ENCODE peak calls at places on chromosomes 1 and 21, in nine cellular contexts. P, I, T, R, Y, B, E, N and X are unnamed samples.

GRCh38 chr21:33936221-33937038 is 20.8 kb upstream of the ATP5PO start:
- DNase-seq in E (no peak), Y (no peak), N (no peak), B (no peak), R (peak), P (no peak), I (no peak), T (no peak), X (no peak)

GRCh38 chr1:54583307-54583686 is 35.3 kb downstream of the ACOT11 start:
- DNase-seq in Y (no peak), T (peak), R (no peak), B (no peak), E (no peak), N (no peak), I (no peak), P (no peak), X (no peak)

GRCh38 chr1:220748091-220748934 is at the start of gene MTARC2:
- DNase-seq in E (peak), I (peak), Y (peak), T (peak), R (peak), N (peak), P (peak), B (peak), X (peak)

GRCh38 chr1:9455487-9456237 is 83.6 kb upstream of the SLC25A33 start:
- DNase-seq in T (peak), B (peak), R (peak), Y (no peak), N (peak), E (peak), P (peak), I (peak), X (peak)

GRCh38 chr21:42338730-42339715 is 11.8 kb downstream of the TFF2 start:
- DNase-seq in P (no peak), I (no peak), B (no peak), N (no peak), Y (no peak), E (no peak), T (no peak), R (no peak), X (peak)

GRCh38 chr1:34262921-34263320 is 86.2 kb downstream of the C1orf94 start:
- DNase-seq in T (no peak), I (no peak), B (no peak), N (no peak), Y (no peak), P (no peak), R (no peak), E (no peak), X (no peak)

GRCh38 chr1:155178441-155179106 is 4.9 kb downstream of the TRIM46 start:
- DNase-seq in P (no peak), R (no peak), T (no peak), I (peak), N (no peak), E (no peak), Y (no peak), B (no peak), X (peak)

GRCh38 chr1:9280015-9280860 is 12.5 kb upstream of the SPSB1 start:
- DNase-seq in I (peak), P (no peak), E (peak), Y (peak), B (peak), T (peak), N (peak), R (no peak), X (no peak)

GRCh38 chr1:220235462-220235861 is 36.8 kb downstream of the RAB3GAP2 start:
- DNase-seq in I (no peak), E (no peak), R (no peak), Y (peak), B (no peak), N (no peak), T (no peak), P (no peak), X (no peak)

GRCh38 chr1:41844255-41844654 is 74.5 kb downstream of the HIVEP3 start:
- DNase-seq in B (no peak), P (no peak), I (no peak), R (no peak), N (no peak), Y (no peak), E (no peak), T (no peak), X (no peak)

GRCh38 chr1:26540346-26540745 is 10.8 kb downstream of the RPS6KA1 start:
- DNase-seq in P (no peak), B (no peak), E (no peak), R (no peak), Y (no peak), T (no peak), I (no peak), N (no peak), X (no peak)

GRCh38 chr1:232150770-232151548 is 479.0 kb downstream of the SIPA1L2 start:
- DNase-seq in N (peak), E (no peak), B (no peak), T (no peak), R (no peak), P (no peak), Y (peak), I (no peak), X (no peak)

GRCh38 chr1:42806593-42806992 is 10.3 kb upstream of the ERMAP start:
- DNase-seq in P (no peak), B (no peak), T (no peak), Y (no peak), E (no peak), R (no peak), N (no peak), I (no peak), X (no peak)

GRCh38 chr1:228367798-228368791 is 38.5 kb downstream of the TRIM11 start:
- DNase-seq in N (no peak), I (no peak), B (no peak), E (no peak), P (peak), Y (peak), R (no peak), T (peak), X (peak)

GRCh38 chr1:89821322-89822108 is 683 bp downstream of the LRRC8D start:
- DNase-seq in R (peak), B (no peak), E (no peak), P (peak), N (peak), T (peak), I (peak), Y (no peak), X (peak)

GRCh38 chr1:9652379-9653194 is 1.1 kb downstream of the PIK3CD start:
- DNase-seq in Y (no peak), N (no peak), T (peak), I (peak), P (no peak), B (no peak), E (peak), R (peak), X (no peak)

GRCh38 chr1:97158704-97159103 is 437.1 kb downstream of the PTBP2 start:
- DNase-seq in R (no peak), I (no peak), T (no peak), B (no peak), N (no peak), P (no peak), E (no peak), Y (no peak), X (no peak)

GRCh38 chr21:31366825-31367224 is 22.8 kb upstream of the TIAM1 start:
- DNase-seq in E (peak), T (no peak), R (no peak), P (no peak), N (no peak), B (peak), I (no peak), Y (peak), X (no peak)

GRCh38 chr1:246669659-246670058 is 54.5 kb upstream of the SCCPDH start:
- DNase-seq in Y (no peak), E (no peak), R (no peak), I (no peak), B (no peak), N (no peak), T (no peak), P (no peak), X (no peak)

GRCh38 chr1:18940303-18941020 is 16.0 kb downstream of the IFFO2 start:
- DNase-seq in P (no peak), T (no peak), E (peak), N (no peak), R (no peak), Y (peak), I (no peak), B (no peak), X (no peak)

GRCh38 chr1:76961181-76961580 is 93.9 kb downstream of the ST6GALNAC5 start:
- DNase-seq in B (no peak), R (no peak), E (no peak), N (no peak), I (no peak), Y (no peak), P (no peak), T (no peak), X (no peak)

GRCh38 chr1:208864366-208864965 is 620.3 kb upstream of the PLXNA2 start:
- DNase-seq in Y (no peak), E (no peak), N (no peak), B (no peak), I (no peak), T (no peak), P (no peak), R (no peak), X (no peak)

DNA sequence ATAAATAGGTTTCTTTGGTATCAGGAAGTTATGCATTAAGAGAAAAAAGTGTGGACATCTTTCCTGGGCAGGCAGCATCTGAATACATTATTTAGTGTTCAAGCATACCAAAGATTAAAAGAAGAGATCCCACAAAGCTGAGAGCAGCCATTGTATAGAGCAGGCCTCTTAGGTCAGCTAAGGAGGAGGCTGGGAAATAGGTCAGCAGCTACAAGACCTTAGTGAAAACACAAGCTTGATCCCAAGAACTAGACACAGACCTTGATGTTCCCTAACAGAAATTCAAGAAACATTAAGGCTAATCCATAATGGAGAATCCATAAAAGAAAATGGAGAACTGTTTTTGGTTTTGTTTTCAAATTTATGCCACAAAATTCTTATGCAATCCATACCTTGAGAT is 135.3 kb upstream of the DPT start:
- DNase-seq in N (no peak), I (no peak), T (no peak), P (no peak), E (no peak), B (no peak), R (no peak), Y (no peak), X (no peak)
- TF ChIP-seq CTCF in N (no peak), I (no peak), T (no peak), P (no peak), E (no peak), B (no peak), R (no peak), Y (no peak), X (no peak)

DNA sequence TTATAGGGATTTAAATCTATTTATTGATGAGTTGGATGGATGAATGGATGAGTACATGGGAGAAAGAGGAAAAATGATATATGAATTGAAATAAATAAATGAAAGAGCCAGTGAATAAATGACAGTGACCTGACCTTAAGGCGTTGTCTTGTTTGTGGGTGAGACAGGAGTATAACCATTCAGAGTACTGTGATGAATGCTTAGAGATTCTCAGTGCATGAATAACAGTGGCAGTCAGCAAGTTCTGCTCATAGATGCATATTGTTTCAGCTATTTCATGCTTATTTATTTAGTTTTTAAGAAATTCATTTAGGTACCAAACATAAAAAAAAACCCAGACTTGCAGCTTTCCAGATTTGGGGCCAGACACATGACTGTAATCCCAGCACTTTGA is 116.4 kb downstream of the FGGY start:
- DNase-seq in T (no peak), Y (no peak), B (no peak), R (no peak), I (no peak), E (no peak), N (no peak), P (no peak), X (no peak)
- H3K4me3 ChIP-seq in T (no peak), Y (no peak), B (no peak), R (no peak), I (no peak), E (no peak), N (no peak), P (no peak), X (no peak)

DNA sequence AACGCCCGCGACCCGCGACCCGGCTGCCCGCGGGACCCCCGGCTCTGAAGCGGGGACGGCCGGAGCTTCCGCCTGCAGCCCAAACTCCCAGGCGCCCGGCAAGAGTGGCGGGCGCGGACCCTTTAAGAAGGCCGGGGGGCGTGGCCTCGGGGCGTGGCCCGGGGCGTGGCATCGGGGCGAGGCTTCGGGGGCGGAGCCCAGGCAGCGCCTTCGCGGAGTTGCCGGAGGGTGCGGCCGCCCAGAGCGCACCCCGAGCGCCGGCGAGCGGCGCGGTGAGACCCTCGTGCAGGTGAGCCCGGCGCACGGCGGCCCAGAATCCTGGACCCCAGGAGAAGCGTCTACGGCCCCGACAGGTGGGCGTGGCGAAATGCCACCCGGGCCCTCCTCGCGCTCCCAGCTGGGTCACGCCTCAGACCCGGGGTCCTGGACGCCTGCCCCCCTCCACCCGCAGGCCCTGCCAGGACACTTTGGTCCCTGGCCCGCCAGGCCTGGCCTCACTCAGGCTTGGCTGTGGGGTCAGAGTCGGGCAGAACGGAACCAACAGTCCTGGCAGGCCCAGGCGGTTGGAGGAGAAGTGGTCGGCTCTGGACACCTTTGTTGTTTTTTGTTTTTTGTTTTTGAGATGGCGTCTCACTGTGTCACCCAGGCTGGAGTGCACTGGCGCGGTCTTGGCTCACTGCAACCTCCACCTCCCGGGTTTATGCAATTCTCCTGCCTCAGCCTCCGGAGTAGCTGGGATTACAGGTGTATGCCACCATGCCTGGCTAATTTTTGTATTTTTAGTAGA is 14.4 kb downstream of the RNF223 start:
- DNase-seq in Y (peak), B (no peak), N (peak), P (peak), I (peak), E (peak), T (peak), R (peak), X (peak)
- TF ChIP-seq CTCF in Y (no peak), B (no peak), N (no peak), P (no peak), I (no peak), E (no peak), T (no peak), R (no peak), X (no peak)

DNA sequence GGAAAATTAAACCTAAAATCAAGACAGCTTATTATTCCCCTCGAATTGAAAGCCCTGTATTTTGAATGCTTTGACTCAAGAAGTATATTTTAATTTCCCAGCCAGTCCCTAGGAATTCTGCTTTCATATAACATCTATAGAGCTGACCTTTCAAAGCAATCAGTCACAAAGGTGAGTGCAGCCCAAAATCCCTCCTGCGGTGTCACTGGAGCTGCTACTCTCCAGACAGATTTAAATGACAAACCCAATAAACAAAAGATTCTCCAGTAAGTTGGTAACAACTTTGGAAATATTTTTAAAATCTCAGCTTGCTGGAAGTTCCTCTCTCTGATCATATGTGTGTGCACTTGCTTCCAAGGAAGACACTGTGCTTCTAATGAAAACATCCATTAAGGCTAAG is 14.7 kb downstream of the PLPP3 start:
- DNase-seq in I (no peak), N (no peak), R (no peak), B (no peak), T (no peak), P (no peak), Y (no peak), E (no peak), X (no peak)
- H3K4me3 ChIP-seq in I (no peak), N (no peak), R (no peak), B (no peak), T (no peak), P (no peak), Y (no peak), E (no peak), X (no peak)